ENCODE peak calls at places on chromosomes 7 and 10, in ten cellular contexts. M is foreskin fibroblast; U is fibroblast of mammary gland; S is non-pigmented ciliary epithelial cell; K is AG20443; I is naive thymus-derived CD8-positive, alpha-beta T cell; A is amniotic stem cell; B is activated CD4-positive, CD25-positive, alpha-beta regulatory T cell; H is uterus; C is H1. X is an unnamed sample.

GRCh38 chr7:158541330-158542010 is 46.2 kb downstream of the PTPRN2 start:
- DNase-seq in M (no peak), U (no peak), S (no peak), K (no peak), I (peak; percentile 30), A (no peak), B (no peak), H (no peak), C (no peak), X (no peak)

GRCh38 chr10:22253578-22253882 is 35.7 kb upstream of the EBLN1 start:
- DNase-seq in M (no peak), U (no peak), S (no peak), K (peak; percentile 28), I (no peak), A (no peak), B (no peak), H (peak; percentile 68), C (no peak), X (peak; percentile 8)

GRCh38 chr7:36630112-36630650 is 94.1 kb downstream of the AOAH start:
- DNase-seq in M (no peak), U (no peak), S (no peak), K (no peak), I (no peak), A (no peak), B (no peak), H (no peak), C (no peak), X (no peak)

GRCh38 chr10:107971973-107972372 is 807.5 kb upstream of the SORCS1 start:
- DNase-seq in M (peak; percentile 86), U (peak; percentile 95), S (peak; percentile 30), K (no peak), I (no peak), A (peak; percentile 9), B (no peak), H (no peak), C (no peak), X (no peak)

GRCh38 chr10:119491941-119492340 is 50.6 kb downstream of the RGS10 start:
- DNase-seq in M (no peak), U (no peak), S (no peak), K (no peak), I (no peak), A (no peak), B (no peak), H (no peak), C (no peak), X (no peak)

GRCh38 chr10:98488669-98489430 is 42.1 kb upstream of the HPS1 start:
- DNase-seq in M (peak; percentile 30), U (peak; percentile 13), S (no peak), K (no peak), I (no peak), A (no peak), B (no peak), H (peak; percentile 41), C (no peak), X (no peak)

GRCh38 chr10:5018150-5018549 is 14.5 kb upstream of the AKR1C2 start:
- DNase-seq in M (no peak), U (no peak), S (no peak), K (no peak), I (no peak), A (no peak), B (no peak), H (no peak), C (no peak), X (no peak)

GRCh38 chr10:62831346-62831745 is 15.2 kb upstream of the EGR2 start:
- DNase-seq in M (no peak), U (peak; percentile 79), S (peak; percentile 77), K (peak; percentile 73), I (no peak), A (no peak), B (no peak), H (no peak), C (no peak), X (no peak)

GRCh38 chr7:138243430-138243829 is 167.2 kb downstream of the AKR1D1 start:
- DNase-seq in M (no peak), U (no peak), S (no peak), K (no peak), I (no peak), A (no peak), B (no peak), H (peak; percentile 20), C (peak; percentile 91), X (no peak)

GRCh38 chr10:53765311-53765710 is 992.7 kb upstream of the MBL2 start:
- DNase-seq in M (no peak), U (no peak), S (peak; percentile 5), K (no peak), I (no peak), A (no peak), B (no peak), H (no peak), C (no peak), X (no peak)

GRCh38 chr7:33459340-33459751 is 330.0 kb downstream of the BBS9 start:
- DNase-seq in M (peak; percentile 48), U (peak; percentile 56), S (no peak), K (peak; percentile 51), I (no peak), A (peak; percentile 2), B (no peak), H (no peak), C (peak; percentile 5), X (no peak)

GRCh38 chr7:112118581-112119566 is 87.3 kb downstream of the DOCK4 start:
- DNase-seq in M (no peak), U (no peak), S (no peak), K (no peak), I (no peak), A (no peak), B (no peak), H (no peak), C (no peak), X (no peak)

GRCh38 chr7:138282997-138283396 is 177.1 kb upstream of the TRIM24 start:
- DNase-seq in M (no peak), U (no peak), S (no peak), K (no peak), I (no peak), A (no peak), B (no peak), H (no peak), C (no peak), X (no peak)

GRCh38 chr10:102334106-102334505 is 61.4 kb upstream of the NFKB2 start:
- DNase-seq in M (no peak), U (no peak), S (no peak), K (no peak), I (no peak), A (no peak), B (no peak), H (no peak), C (no peak), X (no peak)

GRCh38 chr10:80493482-80494021 is 39.4 kb downstream of the TSPAN14 start:
- DNase-seq in M (no peak), U (peak; percentile 92), S (no peak), K (peak; percentile 81), I (peak; percentile 54), A (no peak), B (no peak), H (no peak), C (no peak), X (no peak)

GRCh38 chr10:48698971-48699627 is 14.4 kb downstream of the WDFY4 start:
- DNase-seq in M (no peak), U (no peak), S (no peak), K (no peak), I (no peak), A (no peak), B (no peak), H (no peak), C (no peak), X (no peak)

GRCh38 chr10:62627985-62628384 is 176.5 kb upstream of the ADO start:
- DNase-seq in M (no peak), U (no peak), S (no peak), K (no peak), I (no peak), A (no peak), B (no peak), H (no peak), C (no peak), X (no peak)

GRCh38 chr10:95261926-95262325 is 28.9 kb downstream of the PDLIM1 start:
- DNase-seq in M (no peak), U (no peak), S (no peak), K (no peak), I (no peak), A (no peak), B (no peak), H (no peak), C (no peak), X (no peak)

GRCh38 chr10:118754132-118754555 is 626 bp downstream of the CACUL1 start:
- DNase-seq in M (peak; percentile 20), U (peak; percentile 7), S (no peak), K (peak; percentile 46), I (no peak), A (peak; percentile 5), B (no peak), H (no peak), C (no peak), X (no peak)

GRCh38 chr7:113086431-113086888 is at the start of gene GPR85:
- DNase-seq in M (peak; percentile 74), U (peak; percentile 74), S (no peak), K (peak; percentile 94), I (peak; percentile 54), A (peak; percentile 44), B (no peak), H (peak; percentile 35), C (peak; percentile 29), X (peak; percentile 10)

GRCh38 chr10:38094158-38094922 is at the start of gene ZNF37A:
- DNase-seq in M (peak; percentile 94), U (peak; percentile 97), S (peak; percentile 92), K (peak; percentile 94), I (peak; percentile 84), A (peak; percentile 82), B (peak; percentile 89), H (peak; percentile 91), C (peak; percentile 39), X (peak; percentile 47)

X was measured in activated gamma-delta T cell.